ENCODE peak calls at places on chromosomes 5 and 9, in ten cellular contexts. I is K562; U is A172; R is testis; L is DMS79; Z is NCI-H774; D is DMS153; K is aorta; W is stimulated activated CD4-positive, alpha-beta T cell treated with anti-CD3 and anti-CD28 coated beads, Interleukin-2, amount 100 ng/mL, for 24 hours; H is MV-4-11. N is an unnamed sample.

GRCh38 chr5:93632327-93632726 is 49.3 kb downstream of the NR2F1 start:
- DNase-seq in H (no peak), D (no peak), I (no peak), U (no peak), K (no peak), R (no peak), L (no peak), Z (no peak), W (no peak), N (no peak)

GRCh38 chr9:95024097-95024671 is 293.3 kb downstream of the FANCC start:
- DNase-seq in R (peak), W (no peak), H (no peak), U (peak), K (no peak), Z (no peak), D (peak), I (no peak), L (peak), N (no peak)

GRCh38 chr9:77488439-77489126 is 159.5 kb downstream of the GNA14 start:
- DNase-seq in Z (no peak), D (no peak), U (no peak), L (no peak), W (no peak), K (no peak), I (no peak), R (no peak), H (no peak), N (peak)

GRCh38 chr5:93191016-93191415 is 390.0 kb downstream of the NR2F1-AS1 start:
- DNase-seq in U (no peak), W (no peak), I (no peak), Z (no peak), R (no peak), K (no peak), L (no peak), D (no peak), H (no peak), N (no peak)

GRCh38 chr9:28956111-28956880 is 1383.0 kb upstream of the C9orf72 start:
- DNase-seq in K (no peak), H (no peak), R (no peak), W (no peak), Z (no peak), D (peak), I (no peak), U (no peak), L (no peak), N (no peak)

GRCh38 chr5:128199104-128199503 is 115.5 kb downstream of the SLC12A2 start:
- DNase-seq in Z (no peak), L (no peak), D (no peak), I (no peak), U (peak), K (no peak), R (no peak), W (no peak), H (no peak), N (no peak)

GRCh38 chr9:69519470-69520240 is 152.5 kb downstream of the APBA1 start:
- DNase-seq in D (no peak), H (no peak), L (no peak), I (no peak), U (no peak), K (no peak), Z (no peak), R (no peak), W (no peak), N (no peak)

GRCh38 chr9:22815246-22815645 is 368.6 kb downstream of the DMRTA1 start:
- DNase-seq in I (no peak), K (no peak), Z (no peak), H (no peak), U (no peak), L (no peak), R (no peak), D (no peak), W (no peak), N (no peak)

GRCh38 chr9:131585375-131585774 is 40.1 kb downstream of the PRRT1B start:
- DNase-seq in K (no peak), R (no peak), D (no peak), I (no peak), W (peak), Z (no peak), H (peak), U (no peak), L (no peak), N (peak)

GRCh38 chr5:74285876-74286275 is 354.7 kb downstream of the ENC1 start:
- DNase-seq in W (no peak), L (no peak), K (no peak), U (no peak), H (no peak), R (no peak), Z (no peak), D (no peak), I (no peak), N (no peak)

GRCh38 chr9:37939575-37940095 is 35.7 kb upstream of the SLC25A51 start:
- DNase-seq in U (no peak), D (no peak), W (no peak), L (no peak), Z (no peak), H (peak), K (no peak), R (no peak), I (no peak), N (no peak)

GRCh38 chr5:107739661-107740060 is 68.9 kb upstream of the EFNA5 start:
- DNase-seq in R (no peak), D (no peak), H (no peak), W (no peak), K (no peak), Z (no peak), L (no peak), U (peak), I (no peak), N (no peak)

GRCh38 chr5:122611401-122611800 is 163.5 kb upstream of the SNX2 start:
- DNase-seq in H (no peak), I (no peak), D (no peak), K (no peak), R (no peak), Z (no peak), L (no peak), U (no peak), W (no peak), N (no peak)

GRCh38 chr5:158451203-158451982 is 592.4 kb upstream of the CLINT1 start:
- DNase-seq in Z (no peak), H (no peak), U (peak), R (no peak), K (peak), L (no peak), I (no peak), W (no peak), D (no peak), N (no peak)

GRCh38 chr5:49953-50544 is 41.9 kb upstream of the PLEKHG4B start:
- DNase-seq in W (no peak), K (no peak), R (no peak), H (no peak), U (no peak), Z (no peak), I (no peak), L (no peak), D (no peak), N (no peak)

GRCh38 chr9:122821278-122821952 is 7.0 kb downstream of the PDCL start:
- DNase-seq in U (no peak), Z (no peak), I (no peak), K (no peak), L (no peak), D (no peak), R (peak), H (peak), W (no peak), N (peak)

GRCh38 chr9:2066312-2067273 is 51.4 kb downstream of the SMARCA2 start:
- DNase-seq in I (no peak), R (no peak), K (no peak), H (no peak), Z (no peak), L (no peak), W (no peak), U (peak), D (no peak), N (peak)

GRCh38 chr9:132538071-132538470 is 44.3 kb upstream of the BARHL1 start:
- DNase-seq in R (peak), D (no peak), I (no peak), U (no peak), K (no peak), W (no peak), L (no peak), H (no peak), Z (no peak), N (no peak)

GRCh38 chr9:86741311-86742215 is 205.7 kb downstream of the GAS1 start:
- DNase-seq in W (no peak), R (no peak), H (no peak), K (no peak), I (no peak), U (peak), L (no peak), Z (no peak), D (no peak), N (no peak)

GRCh38 chr5:151150484-151151262 is 6.9 kb downstream of the ANXA6 start:
- DNase-seq in H (peak), I (no peak), D (no peak), R (peak), Z (no peak), K (no peak), L (peak), U (no peak), W (peak), N (peak)

GRCh38 chr5:54651482-54652076 is 134.0 kb downstream of the SNX18 start:
- DNase-seq in L (peak), H (no peak), D (peak), R (peak), I (no peak), Z (peak), K (peak), U (no peak), W (no peak), N (no peak)

GRCh38 chr9:137025120-137025966 is 2.7 kb downstream of the ABCA2 start:
- DNase-seq in K (no peak), Z (peak), W (no peak), U (no peak), R (peak), I (no peak), L (peak), D (peak), H (peak), N (no peak)

GRCh38 chr5:124790261-124790894 is 43.9 kb upstream of the ZNF608 start:
- DNase-seq in H (no peak), W (no peak), R (no peak), K (no peak), D (no peak), I (no peak), U (peak), Z (no peak), L (no peak), N (no peak)

GRCh38 chr9:112750767-112751058 is 153 bp downstream of the SNX30 start:
- DNase-seq in R (no peak), L (no peak), H (no peak), D (no peak), I (no peak), U (no peak), K (no peak), Z (no peak), W (no peak), N (no peak)

GRCh38 chr9:91071185-91071990 is 269.8 kb downstream of the SYK start:
- DNase-seq in R (no peak), K (no peak), L (no peak), D (no peak), Z (no peak), W (peak), U (peak), I (no peak), H (no peak), N (no peak)

GRCh38 chr5:111755264-111755941 is 1.6 kb downstream of the NREP start:
- DNase-seq in L (no peak), K (no peak), D (no peak), W (no peak), R (no peak), H (no peak), I (no peak), Z (no peak), U (no peak), N (no peak)

GRCh38 chr5:132458651-132459030 is 31.9 kb downstream of the IRF1 start:
- DNase-seq in D (no peak), H (no peak), R (no peak), L (no peak), K (no peak), W (no peak), Z (no peak), I (no peak), U (peak), N (peak)

GRCh38 chr9:86075132-86075807 is 24.1 kb downstream of the GOLM1 start:
- DNase-seq in W (peak), R (no peak), D (no peak), I (no peak), H (peak), Z (no peak), K (no peak), U (no peak), L (no peak), N (no peak)

GRCh38 chr5:39570418-39571027 is 145.7 kb upstream of the DAB2 start:
- DNase-seq in K (no peak), Z (no peak), D (peak), R (no peak), L (no peak), H (no peak), U (peak), W (no peak), I (peak), N (peak)

GRCh38 chr5:107997338-107997979 is 326.7 kb upstream of the EFNA5 start:
- DNase-seq in K (no peak), U (peak), I (no peak), D (no peak), W (no peak), H (no peak), Z (no peak), R (no peak), L (no peak), N (no peak)

GRCh38 chr5:133460172-133460758 is 152.1 kb downstream of the FSTL4 start:
- DNase-seq in D (no peak), R (peak), H (no peak), L (no peak), Z (peak), K (no peak), I (peak), U (peak), W (peak), N (peak)

N was measured in NB4.